ENCODE peak calls at places on chromosomes 2 and 18, in seven cellular contexts. One of them, this sample, is unnamed.

GRCh38 chr18:70384181-70384790 is 95.4 kb downstream of the SOCS6 start:
- DNase-seq in kidney epithelial cell: peak
- DNase-seq in DMS153: no peak
- DNase-seq in SW480: peak
- DNase-seq in NCI-H460: no peak
- DNase-seq in neural crest cell: no peak
- DNase-seq in NCI-H510A treated with DMSO at 0.1 percent for 48 hours: no peak
- DNase-seq in this sample: no peak

GRCh38 chr2:141589314-141589713 is 541.5 kb downstream of the LRP1B start:
- DNase-seq in neural crest cell: no peak
- DNase-seq in SW480: no peak
- DNase-seq in DMS153: no peak
- DNase-seq in kidney epithelial cell: no peak
- DNase-seq in NCI-H510A treated with DMSO at 0.1 percent for 48 hours: no peak
- DNase-seq in NCI-H460: no peak
- DNase-seq in this sample: no peak

GRCh38 chr2:25757906-25758305 is 84.5 kb upstream of the DTNB start:
- DNase-seq in SW480: no peak
- DNase-seq in DMS153: no peak
- DNase-seq in kidney epithelial cell: no peak
- DNase-seq in neural crest cell: no peak
- DNase-seq in NCI-H510A treated with DMSO at 0.1 percent for 48 hours: no peak
- DNase-seq in NCI-H460: no peak
- DNase-seq in this sample: no peak

GRCh38 chr18:42048150-42048549 is 93.1 kb downstream of the PIK3C3 start:
- DNase-seq in NCI-H510A treated with DMSO at 0.1 percent for 48 hours: no peak
- DNase-seq in SW480: no peak
- DNase-seq in DMS153: no peak
- DNase-seq in NCI-H460: peak
- DNase-seq in neural crest cell: no peak
- DNase-seq in kidney epithelial cell: peak
- DNase-seq in this sample: no peak

GRCh38 chr2:174332607-174333001 is 2.1 kb upstream of the SP9 start:
- DNase-seq in DMS153: no peak
- DNase-seq in NCI-H510A treated with DMSO at 0.1 percent for 48 hours: peak
- DNase-seq in SW480: no peak
- DNase-seq in neural crest cell: no peak
- DNase-seq in kidney epithelial cell: no peak
- DNase-seq in NCI-H460: peak
- DNase-seq in this sample: no peak

GRCh38 chr18:24262097-24262496 is 123.2 kb downstream of the CABYR start:
- DNase-seq in SW480: no peak
- DNase-seq in neural crest cell: no peak
- DNase-seq in DMS153: no peak
- DNase-seq in NCI-H460: no peak
- DNase-seq in NCI-H510A treated with DMSO at 0.1 percent for 48 hours: no peak
- DNase-seq in kidney epithelial cell: no peak
- DNase-seq in this sample: no peak

GRCh38 chr2:154375625-154376020 is 322.9 kb upstream of the KCNJ3 start:
- DNase-seq in SW480: peak
- DNase-seq in NCI-H510A treated with DMSO at 0.1 percent for 48 hours: peak
- DNase-seq in DMS153: peak
- DNase-seq in NCI-H460: peak
- DNase-seq in kidney epithelial cell: peak
- DNase-seq in neural crest cell: no peak
- DNase-seq in this sample: no peak

GRCh38 chr2:20153131-20153851 is 71.6 kb downstream of the SDC1 start:
- DNase-seq in DMS153: no peak
- DNase-seq in SW480: no peak
- DNase-seq in NCI-H510A treated with DMSO at 0.1 percent for 48 hours: no peak
- DNase-seq in neural crest cell: no peak
- DNase-seq in NCI-H460: no peak
- DNase-seq in kidney epithelial cell: no peak
- DNase-seq in this sample: no peak